ENCODE peak calls at places on chromosome 11, in seven cellular contexts. One of them, this sample, is unnamed.
A peak's percentile ranks its signal among the peaks of the same experiment; 100 is the strongest.

GRCh38 chr11:76802151-76802550 is 19.0 kb downstream of the TSKU start:
- DNase-seq in tibial artery: no peak
- DNase-seq in spleen: peak; percentile 5
- DNase-seq in CD8-positive, alpha-beta T cell: no peak
- DNase-seq in K562: no peak
- DNase-seq in adrenal gland: no peak
- DNase-seq in WTC11: no peak
- DNase-seq in this sample: no peak

GRCh38 chr11:17743808-17744119 is 9.2 kb downstream of the KCNC1 start:
- DNase-seq in adrenal gland: no peak
- DNase-seq in tibial artery: no peak
- DNase-seq in WTC11: no peak
- DNase-seq in K562: no peak
- DNase-seq in spleen: peak; percentile 40
- DNase-seq in CD8-positive, alpha-beta T cell: no peak
- DNase-seq in this sample: no peak

GRCh38 chr11:65498042-65498726 is 661 bp upstream of the MALAT1 start:
- DNase-seq in tibial artery: peak; percentile 60
- DNase-seq in spleen: no peak
- DNase-seq in adrenal gland: peak; percentile 78
- DNase-seq in K562: peak; percentile 32
- DNase-seq in CD8-positive, alpha-beta T cell: peak; percentile 63
- DNase-seq in WTC11: no peak
- DNase-seq in this sample: peak; percentile 14

GRCh38 chr11:93236741-93237675 is 39.2 kb upstream of the SLC36A4 start:
- DNase-seq in spleen: no peak
- DNase-seq in tibial artery: no peak
- DNase-seq in K562: peak; percentile 16
- DNase-seq in WTC11: no peak
- DNase-seq in CD8-positive, alpha-beta T cell: no peak
- DNase-seq in adrenal gland: peak; percentile 65
- DNase-seq in this sample: peak; percentile 53

GRCh38 chr11:20388096-20389055 is 860 bp downstream of the PRMT3 start:
- DNase-seq in WTC11: no peak
- DNase-seq in spleen: no peak
- DNase-seq in tibial artery: no peak
- DNase-seq in CD8-positive, alpha-beta T cell: no peak
- DNase-seq in K562: peak; percentile 18
- DNase-seq in adrenal gland: peak; percentile 38
- DNase-seq in this sample: no peak

GRCh38 chr11:25065711-25066110 is 568.9 kb downstream of the LUZP2 start:
- DNase-seq in WTC11: no peak
- DNase-seq in K562: no peak
- DNase-seq in spleen: no peak
- DNase-seq in CD8-positive, alpha-beta T cell: no peak
- DNase-seq in adrenal gland: no peak
- DNase-seq in tibial artery: no peak
- DNase-seq in this sample: no peak

GRCh38 chr11:12787847-12788246 is 113.6 kb downstream of the TEAD1 start:
- DNase-seq in adrenal gland: peak; percentile 56
- DNase-seq in spleen: no peak
- DNase-seq in CD8-positive, alpha-beta T cell: no peak
- DNase-seq in K562: no peak
- DNase-seq in WTC11: no peak
- DNase-seq in tibial artery: no peak
- DNase-seq in this sample: peak; percentile 87

GRCh38 chr11:76759092-76759491 is 24.1 kb upstream of the TSKU start:
- DNase-seq in CD8-positive, alpha-beta T cell: no peak
- DNase-seq in tibial artery: no peak
- DNase-seq in K562: no peak
- DNase-seq in WTC11: no peak
- DNase-seq in spleen: no peak
- DNase-seq in adrenal gland: no peak
- DNase-seq in this sample: no peak

GRCh38 chr11:37946155-37946766 is 1348.2 kb upstream of the RAG2 start:
- DNase-seq in adrenal gland: peak; percentile 43
- DNase-seq in WTC11: peak; percentile 24
- DNase-seq in K562: no peak
- DNase-seq in tibial artery: no peak
- DNase-seq in CD8-positive, alpha-beta T cell: no peak
- DNase-seq in spleen: no peak
- DNase-seq in this sample: peak; percentile 62

GRCh38 chr11:32108576-32108975 is 17.7 kb downstream of the RCN1 start:
- DNase-seq in adrenal gland: no peak
- DNase-seq in CD8-positive, alpha-beta T cell: no peak
- DNase-seq in WTC11: no peak
- DNase-seq in tibial artery: no peak
- DNase-seq in K562: no peak
- DNase-seq in spleen: no peak
- DNase-seq in this sample: no peak

GRCh38 chr11:14537134-14537599 is 17.0 kb upstream of the PSMA1 start:
- DNase-seq in spleen: no peak
- DNase-seq in WTC11: no peak
- DNase-seq in adrenal gland: peak; percentile 40
- DNase-seq in tibial artery: peak; percentile 25
- DNase-seq in K562: peak; percentile 64
- DNase-seq in CD8-positive, alpha-beta T cell: peak; percentile 53
- DNase-seq in this sample: peak; percentile 31

GRCh38 chr11:35112056-35112845 is 26.7 kb upstream of the CD44 start:
- DNase-seq in CD8-positive, alpha-beta T cell: no peak
- DNase-seq in K562: no peak
- DNase-seq in adrenal gland: no peak
- DNase-seq in WTC11: no peak
- DNase-seq in tibial artery: no peak
- DNase-seq in spleen: no peak
- DNase-seq in this sample: peak; percentile 11

GRCh38 chr11:42407379-42407778 is 904.4 kb upstream of the API5 start:
- DNase-seq in tibial artery: no peak
- DNase-seq in spleen: no peak
- DNase-seq in K562: no peak
- DNase-seq in WTC11: peak; percentile 93
- DNase-seq in CD8-positive, alpha-beta T cell: no peak
- DNase-seq in adrenal gland: no peak
- DNase-seq in this sample: peak; percentile 10

GRCh38 chr11:107307991-107308390 is 149.6 kb downstream of the CWF19L2 start:
- DNase-seq in adrenal gland: no peak
- DNase-seq in spleen: no peak
- DNase-seq in WTC11: no peak
- DNase-seq in K562: no peak
- DNase-seq in CD8-positive, alpha-beta T cell: no peak
- DNase-seq in tibial artery: no peak
- DNase-seq in this sample: no peak
- TF ChIP-seq CTCF in adrenal gland: no peak
- TF ChIP-seq CTCF in spleen: no peak
- TF ChIP-seq CTCF in WTC11: no peak
- TF ChIP-seq CTCF in K562: no peak
- TF ChIP-seq CTCF in CD8-positive, alpha-beta T cell: no peak
- TF ChIP-seq CTCF in tibial artery: no peak
- TF ChIP-seq CTCF in this sample: no peak

GRCh38 chr11:108027057-108027456 is 18.4 kb downstream of the CUL5 start:
- DNase-seq in adrenal gland: no peak
- DNase-seq in spleen: no peak
- DNase-seq in CD8-positive, alpha-beta T cell: no peak
- DNase-seq in tibial artery: no peak
- DNase-seq in WTC11: peak; percentile 22
- DNase-seq in K562: no peak
- DNase-seq in this sample: no peak
- TF ChIP-seq CTCF in adrenal gland: no peak
- TF ChIP-seq CTCF in spleen: no peak
- TF ChIP-seq CTCF in CD8-positive, alpha-beta T cell: no peak
- TF ChIP-seq CTCF in tibial artery: no peak
- TF ChIP-seq CTCF in WTC11: no peak
- TF ChIP-seq CTCF in K562: peak; percentile 24
- TF ChIP-seq CTCF in this sample: peak; percentile 26

GRCh38 chr11:134841411-134841810 is 429.4 kb upstream of the B3GAT1 start:
- DNase-seq in WTC11: no peak
- DNase-seq in adrenal gland: no peak
- DNase-seq in K562: no peak
- DNase-seq in CD8-positive, alpha-beta T cell: no peak
- DNase-seq in spleen: no peak
- DNase-seq in tibial artery: no peak
- DNase-seq in this sample: no peak

GRCh38 chr11:134838708-134839107 is 426.7 kb upstream of the B3GAT1 start:
- DNase-seq in K562: no peak
- DNase-seq in spleen: no peak
- DNase-seq in adrenal gland: no peak
- DNase-seq in WTC11: no peak
- DNase-seq in CD8-positive, alpha-beta T cell: no peak
- DNase-seq in tibial artery: no peak
- DNase-seq in this sample: no peak

GRCh38 chr11:134835561-134835960 is 423.5 kb upstream of the B3GAT1 start:
- DNase-seq in CD8-positive, alpha-beta T cell: no peak
- DNase-seq in WTC11: no peak
- DNase-seq in tibial artery: no peak
- DNase-seq in adrenal gland: no peak
- DNase-seq in K562: no peak
- DNase-seq in spleen: no peak
- DNase-seq in this sample: no peak

GRCh38 chr11:134837887-134838232 is 425.8 kb upstream of the B3GAT1 start:
- DNase-seq in WTC11: no peak
- DNase-seq in K562: no peak
- DNase-seq in adrenal gland: no peak
- DNase-seq in CD8-positive, alpha-beta T cell: no peak
- DNase-seq in tibial artery: no peak
- DNase-seq in spleen: no peak
- DNase-seq in this sample: no peak

GRCh38 chr11:134837166-134837886 is 425.3 kb upstream of the B3GAT1 start:
- DNase-seq in WTC11: no peak
- DNase-seq in CD8-positive, alpha-beta T cell: no peak
- DNase-seq in K562: no peak
- DNase-seq in adrenal gland: no peak
- DNase-seq in spleen: no peak
- DNase-seq in tibial artery: no peak
- DNase-seq in this sample: no peak
- TF ChIP-seq CTCF in WTC11: no peak
- TF ChIP-seq CTCF in CD8-positive, alpha-beta T cell: no peak
- TF ChIP-seq CTCF in K562: no peak
- TF ChIP-seq CTCF in adrenal gland: no peak
- TF ChIP-seq CTCF in spleen: no peak
- TF ChIP-seq CTCF in tibial artery: no peak
- TF ChIP-seq CTCF in this sample: no peak

DNA sequence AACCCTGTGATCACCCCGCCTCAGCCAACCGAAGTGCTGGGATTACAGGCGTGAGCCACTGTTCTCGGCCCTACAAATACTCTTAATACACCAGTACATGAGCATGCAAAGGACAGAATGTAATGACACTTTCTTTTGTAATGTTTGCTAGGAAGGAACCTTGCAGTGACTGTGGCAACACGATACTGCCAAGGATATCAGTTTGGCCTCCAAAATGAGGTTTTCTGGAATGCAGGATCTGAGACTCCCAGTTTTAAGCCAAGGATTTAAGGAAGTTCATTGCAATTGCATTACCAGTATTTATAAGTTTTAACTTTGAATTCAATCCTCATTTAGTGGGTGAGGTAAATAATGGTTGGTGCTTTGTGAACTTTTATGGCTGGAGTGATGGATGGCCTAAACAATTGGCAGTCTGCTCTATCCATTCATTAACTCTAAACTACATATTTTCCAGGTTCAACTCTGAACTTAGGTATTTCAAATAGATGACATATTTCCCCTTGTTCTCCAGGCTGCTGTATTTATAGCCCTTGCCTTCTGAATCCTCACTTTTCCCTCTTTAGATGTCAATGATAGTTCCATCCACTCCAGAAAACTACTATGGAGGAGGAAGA is 330.3 kb downstream of the C11orf87 start:
- DNase-seq in spleen: no peak
- DNase-seq in adrenal gland: no peak
- DNase-seq in K562: no peak
- DNase-seq in CD8-positive, alpha-beta T cell: no peak
- DNase-seq in WTC11: no peak
- DNase-seq in tibial artery: no peak
- DNase-seq in this sample: no peak
- TF ChIP-seq CTCF in spleen: no peak
- TF ChIP-seq CTCF in adrenal gland: no peak
- TF ChIP-seq CTCF in K562: no peak
- TF ChIP-seq CTCF in CD8-positive, alpha-beta T cell: no peak
- TF ChIP-seq CTCF in WTC11: no peak
- TF ChIP-seq CTCF in tibial artery: no peak
- TF ChIP-seq CTCF in this sample: no peak

This sample was measured in brain microvascular endothelial cell.